ENCODE peak calls at places on chromosomes 1 and 21, in seven cellular contexts. I, E, Z, F, K, G and O are unnamed samples. For H3K4me1, the result is how much of the 10 kb centered on the place peaks cover.

GRCh38 chr1:235083589-235084323 is 44.9 kb downstream of the TOMM20 start:
- DNase-seq in K (peak), E (peak), I (peak), G (peak), F (peak), Z (peak), O (peak)

GRCh38 chr1:30536530-30536929 is 186.9 kb downstream of the MATN1 start:
- DNase-seq in E (no peak), K (no peak), F (no peak), Z (no peak), I (no peak), G (no peak), O (no peak)

GRCh38 chr1:197862671-197863070 is 39.8 kb upstream of the C1orf53 start:
- DNase-seq in I (no peak), K (no peak), F (no peak), Z (no peak), E (no peak), G (no peak), O (peak)

GRCh38 chr1:177451191-177451590 is 280.4 kb downstream of the BRINP2 start:
- DNase-seq in I (peak), Z (no peak), K (no peak), F (no peak), G (no peak), E (no peak), O (no peak)

GRCh38 chr1:148388260-148389026 is 94.7 kb downstream of the PPIAL4G start:
- DNase-seq in F (peak), I (peak), E (peak), Z (peak), G (peak), K (peak), O (peak)

GRCh38 chr1:163439506-163439905 is 117.8 kb downstream of the NUF2 start:
- DNase-seq in F (no peak), K (no peak), G (no peak), E (no peak), Z (no peak), I (no peak), O (no peak)

GRCh38 chr1:19028110-19028509 is 71.6 kb upstream of the IFFO2 start:
- DNase-seq in G (no peak), F (no peak), I (no peak), K (no peak), E (peak), Z (no peak), O (no peak)

GRCh38 chr1:54054438-54054749 is 986 bp downstream of the TCEANC2 start:
- DNase-seq in Z (no peak), I (peak), K (peak), F (no peak), E (peak), G (no peak), O (no peak)

GRCh38 chr1:214952648-214953047 is 129.9 kb upstream of the KCNK2 start:
- DNase-seq in Z (no peak), F (peak), E (peak), K (no peak), G (peak), I (no peak), O (no peak)

GRCh38 chr1:98496246-98496995 is 165.1 kb upstream of the SNX7 start:
- DNase-seq in I (no peak), E (peak), G (no peak), Z (no peak), K (no peak), F (no peak), O (peak)

GRCh38 chr1:91513160-91513559 is 12.5 kb downstream of the CDC7 start:
- DNase-seq in K (no peak), G (no peak), F (no peak), I (no peak), Z (no peak), E (no peak), O (peak)

GRCh38 chr1:158203693-158204457 is 23.2 kb downstream of the CD1D start:
- DNase-seq in Z (peak), G (peak), K (peak), F (peak), E (peak), I (peak), O (peak)

GRCh38 chr1:208048904-208049303 is 138.0 kb upstream of the CD34 start:
- DNase-seq in E (no peak), G (no peak), I (no peak), Z (no peak), K (no peak), F (no peak), O (no peak)

GRCh38 chr1:100438789-100439188 is 86.5 kb downstream of the CDC14A start:
- DNase-seq in G (no peak), Z (no peak), E (no peak), K (no peak), I (no peak), F (no peak), O (no peak)

GRCh38 chr1:109490029-109490933 is 3.6 kb upstream of the CYB561D1 start:
- DNase-seq in I (peak), F (peak), K (peak), Z (peak), E (peak), G (peak), O (peak)

GRCh38 chr1:116489231-116489697 is 81.6 kb downstream of the CD58 start:
- DNase-seq in K (no peak), Z (no peak), E (no peak), I (peak), G (peak), F (peak), O (peak)

GRCh38 chr1:22155517-22155916 is 12.6 kb upstream of the WNT4 start:
- DNase-seq in Z (no peak), I (no peak), E (no peak), G (no peak), F (no peak), K (no peak), O (no peak)

GRCh38 chr1:188670837-188671236 is 1806.8 kb downstream of the BRINP3 start:
- DNase-seq in E (no peak), G (peak), K (no peak), F (no peak), I (peak), Z (no peak), O (no peak)

GRCh38 chr21:35476616-35477395 is 427.7 kb upstream of the RUNX1 start:
- DNase-seq in I (no peak), E (no peak), F (no peak), Z (no peak), G (no peak), K (no peak), O (peak)

GRCh38 chr1:24085546-24085945 is 26.4 kb downstream of the MYOM3 start:
- DNase-seq in G (no peak), K (no peak), Z (no peak), I (no peak), E (no peak), F (no peak), O (peak)

GRCh38 chr21:42298237-42298636 is 17.0 kb downstream of the TFF3 start:
- DNase-seq in E (no peak), I (peak), Z (no peak), F (no peak), K (no peak), G (no peak), O (no peak)

GRCh38 chr1:235866207-235866912 is at the start of gene LYST:
- DNase-seq in F (peak), Z (peak), I (peak), G (no peak), E (peak), K (peak), O (peak)

GRCh38 chr21:44425307-44425894 is 29.9 kb upstream of the LRRC3 start:
- DNase-seq in Z (no peak), G (peak), I (no peak), K (no peak), F (no peak), E (no peak), O (no peak)

GRCh38 chr1:68269637-68270430 is 37.5 kb upstream of the WLS start:
- DNase-seq in G (peak), E (peak), F (no peak), Z (no peak), I (no peak), K (no peak), O (peak)

GRCh38 chr1:72000809-72001208 is 281.5 kb downstream of the NEGR1 start:
- DNase-seq in F (peak), K (no peak), I (peak), E (peak), Z (no peak), G (no peak), O (no peak)

GRCh38 chr21:44509539-44509938 is 30.5 kb downstream of the KRTAP10-1 start:
- DNase-seq in F (no peak), K (peak), E (no peak), G (peak), I (no peak), Z (peak), O (peak)

GRCh38 chr21:15809818-15810217 is 80.0 kb downstream of the USP25 start:
- DNase-seq in G (no peak), F (no peak), Z (no peak), K (no peak), E (no peak), I (no peak), O (peak)

GRCh38 chr1:185996211-185996610 is 262.0 kb downstream of the HMCN1 start:
- DNase-seq in F (no peak), I (no peak), E (no peak), Z (no peak), K (no peak), G (no peak), O (peak)

GRCh38 chr1:8121261-8122159 is 95.4 kb upstream of the ERRFI1 start:
- DNase-seq in E (no peak), G (peak), F (no peak), Z (no peak), I (peak), K (no peak), O (no peak)

GRCh38 chr1:10901091-10901893 is 104.8 kb upstream of the CASZ1 start:
- DNase-seq in F (no peak), Z (no peak), K (no peak), G (no peak), I (peak), E (no peak), O (peak)

GRCh38 chr21:34596561-34597271 is 18.2 kb downstream of the RCAN1 start:
- DNase-seq in K (no peak), F (no peak), Z (no peak), G (no peak), E (no peak), I (peak), O (no peak)

GRCh38 chr1:7615138-7615537 is 156.0 kb upstream of the VAMP3 start:
- DNase-seq in G (no peak), K (no peak), I (no peak), Z (no peak), E (no peak), F (no peak), O (no peak)

DNA sequence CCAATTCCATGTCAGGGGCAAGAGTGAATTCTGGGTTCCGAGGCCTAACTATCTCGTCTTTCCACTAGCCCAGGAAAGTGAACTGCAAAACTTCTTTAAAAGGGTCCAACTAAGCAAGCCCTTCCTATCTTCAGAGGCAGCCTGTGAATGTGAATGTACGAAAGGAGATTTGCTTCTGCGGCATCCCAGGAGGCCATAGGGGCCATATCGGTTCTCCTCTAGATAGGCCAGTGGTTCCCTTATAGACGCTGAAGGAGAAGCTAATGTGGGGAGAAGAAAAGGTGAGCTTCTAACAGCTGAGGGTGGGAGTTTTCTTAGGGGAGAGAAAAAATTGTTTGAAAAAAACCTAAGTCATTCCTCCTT is 128.0 kb upstream of the C1orf174 start:
- DNase-seq in F (no peak), Z (no peak), K (peak), G (no peak), I (no peak), E (no peak), O (no peak)
- TF ChIP-seq EZH2phosphoT487 in F (no peak), Z (no peak), K (no peak), G (no peak), I (no peak), E (no peak), O (no peak)

GRCh38 chr1:160193832-160194736 is 3.7 kb downstream of the CASQ1 start:
- DNase-seq in I (no peak), E (no peak), G (no peak), K (no peak), Z (no peak), F (no peak), O (no peak)
- H3K4me1 ChIP-seq in I (under half), E (under half), G (under half), K (under half), Z (under half), F (under half), O (under half)

GRCh38 chr1:183233113-183233512 is 47.0 kb downstream of the LAMC2 start:
- DNase-seq in Z (no peak), E (no peak), G (no peak), K (no peak), F (no peak), I (no peak), O (no peak)

GRCh38 chr1:183237046-183237445 is 51.0 kb downstream of the LAMC2 start:
- DNase-seq in F (no peak), K (no peak), G (no peak), I (no peak), Z (no peak), E (no peak), O (peak)

GRCh38 chr1:183234660-183235476 is 48.8 kb downstream of the LAMC2 start:
- DNase-seq in K (peak), F (peak), I (peak), Z (no peak), G (peak), E (peak), O (peak)

GRCh38 chr1:183236158-183236725 is 50.2 kb downstream of the LAMC2 start:
- DNase-seq in E (no peak), I (peak), K (no peak), G (no peak), Z (no peak), F (peak), O (no peak)

GRCh38 chr1:183235503-183235902 is 49.4 kb downstream of the LAMC2 start:
- DNase-seq in Z (no peak), F (no peak), K (no peak), G (no peak), E (no peak), I (no peak), O (no peak)
- TF ChIP-seq EZH2phosphoT487 in Z (no peak), F (no peak), K (no peak), G (no peak), E (no peak), I (no peak), O (no peak)

GRCh38 chr21:29657228-29657989 is 282.4 kb downstream of the GRIK1 start:
- DNase-seq in Z (no peak), F (no peak), I (no peak), E (no peak), G (no peak), K (no peak), O (no peak)
- H3K4me1 ChIP-seq in Z (under half), F (under half), I (under half), E (under half), G (under half), K (under half), O (under half)